ENCODE peak calls at places on chromosomes 5 and 9, in nine cellular contexts. I, J, X, V, K, Q, M, Z and R are unnamed samples.

GRCh38 chr5:109998208-109998607 is 308.5 kb downstream of the MAN2A1 start:
- DNase-seq in J (no peak), M (no peak), V (no peak), I (no peak), K (no peak), Q (peak), X (no peak), Z (no peak), R (no peak)

GRCh38 chr5:135553688-135554462 is 18.1 kb upstream of the NEUROG1 start:
- DNase-seq in Q (peak), Z (no peak), I (peak), V (no peak), X (peak), M (peak), K (no peak), J (peak), R (no peak)

GRCh38 chr5:90747175-90747574 is 188.6 kb downstream of the ADGRV1 start:
- DNase-seq in X (no peak), Q (no peak), V (no peak), M (peak), K (no peak), Z (no peak), I (peak), J (no peak), R (no peak)

GRCh38 chr9:10678790-10679189 is 66.0 kb upstream of the PTPRD start:
- DNase-seq in J (no peak), I (no peak), V (no peak), K (no peak), X (no peak), Z (no peak), Q (no peak), M (no peak), R (no peak)

GRCh38 chr5:136043551-136043950 is 14.8 kb downstream of the TGFBI start:
- DNase-seq in J (no peak), K (no peak), X (no peak), Q (no peak), V (no peak), M (no peak), Z (no peak), I (no peak), R (no peak)

GRCh38 chr5:134224905-134225779 is 731 bp downstream of the PPP2CA start:
- DNase-seq in K (no peak), I (no peak), M (peak), X (peak), Q (peak), J (peak), Z (no peak), V (peak), R (no peak)

GRCh38 chr5:89956838-89957237 is 452.7 kb downstream of the CETN3 start:
- DNase-seq in M (no peak), Q (no peak), X (no peak), K (no peak), I (no peak), V (no peak), J (no peak), Z (no peak), R (no peak)

GRCh38 chr9:136925414-136926153 is 19.0 kb downstream of the FBXW5 start:
- DNase-seq in M (no peak), Q (no peak), I (no peak), Z (no peak), K (no peak), J (no peak), V (no peak), X (no peak), R (no peak)

GRCh38 chr5:68303754-68304420 is 88.3 kb downstream of the PIK3R1 start:
- DNase-seq in Z (no peak), K (no peak), Q (no peak), M (no peak), V (no peak), J (no peak), I (no peak), X (no peak), R (no peak)

GRCh38 chr9:125444166-125444565 is 182.5 kb downstream of the GAPVD1 start:
- DNase-seq in M (no peak), V (no peak), Q (no peak), Z (no peak), I (no peak), J (no peak), K (no peak), X (no peak), R (no peak)

GRCh38 chr5:181088289-181088688 is 42.7 kb downstream of the OR2V1 start:
- DNase-seq in Z (no peak), Q (peak), X (no peak), J (peak), K (no peak), M (peak), I (peak), V (no peak), R (no peak)

GRCh38 chr9:137758067-137758466 is 119.5 kb upstream of the CACNA1B start:
- DNase-seq in K (no peak), I (no peak), Q (no peak), V (no peak), Z (no peak), M (no peak), X (no peak), J (no peak), R (no peak)

GRCh38 chr5:82354543-82354942 is 76.4 kb upstream of the RPS23 start:
- DNase-seq in Q (no peak), X (no peak), J (no peak), K (no peak), I (no peak), Z (no peak), M (no peak), V (no peak), R (no peak)

GRCh38 chr5:100647461-100648230 is 112.5 kb downstream of the FAM174A start:
- DNase-seq in M (peak), K (no peak), J (no peak), Z (no peak), X (no peak), Q (peak), V (no peak), I (no peak), R (no peak)

GRCh38 chr9:33950371-33950770 is 98.3 kb downstream of the UBAP2 start:
- DNase-seq in K (no peak), Z (no peak), V (no peak), J (no peak), I (no peak), X (no peak), Q (no peak), M (no peak), R (no peak)

GRCh38 chr9:112925058-112925641 is 34.5 kb upstream of the SLC46A2 start:
- DNase-seq in Q (peak), Z (no peak), K (no peak), M (peak), J (peak), V (peak), I (peak), X (peak), R (no peak)

GRCh38 chr5:154782812-154783592 is 27.8 kb downstream of the LARP1 start:
- DNase-seq in X (no peak), Z (no peak), V (no peak), M (no peak), K (no peak), I (no peak), J (no peak), Q (no peak), R (no peak)

GRCh38 chr9:120289990-120290925 is 289.7 kb downstream of the CDK5RAP2 start:
- DNase-seq in X (no peak), Q (no peak), I (no peak), V (peak), Z (no peak), K (no peak), J (no peak), M (no peak), R (no peak)

GRCh38 chr5:91277840-91278239 is 105.3 kb downstream of the ARRDC3 start:
- DNase-seq in K (no peak), V (no peak), I (peak), Z (no peak), Q (no peak), X (no peak), M (no peak), J (no peak), R (no peak)

GRCh38 chr9:112186695-112187094 is 11.6 kb upstream of the SUSD1 start:
- DNase-seq in M (no peak), Q (no peak), J (no peak), V (no peak), I (no peak), Z (no peak), K (no peak), X (no peak), R (no peak)

GRCh38 chr9:3936520-3937235 is 363.2 kb downstream of the GLIS3 start:
- DNase-seq in M (no peak), I (no peak), Q (no peak), X (no peak), V (peak), K (no peak), J (no peak), Z (no peak), R (no peak)

GRCh38 chr9:120583958-120584369 is 4.0 kb upstream of the CDK5RAP2 start:
- DNase-seq in K (peak), Z (peak), V (peak), X (peak), J (peak), Q (peak), I (peak), M (peak), R (no peak)

GRCh38 chr5:12413075-12413474 is 508.8 kb upstream of the CTNND2 start:
- DNase-seq in K (no peak), V (no peak), Z (no peak), M (no peak), Q (no peak), J (no peak), I (no peak), X (no peak), R (no peak)

GRCh38 chr9:35618854-35619799 is 914 bp upstream of the CD72 start:
- DNase-seq in Q (no peak), Z (peak), M (no peak), K (no peak), J (no peak), X (no peak), I (no peak), V (no peak), R (no peak)

DNA sequence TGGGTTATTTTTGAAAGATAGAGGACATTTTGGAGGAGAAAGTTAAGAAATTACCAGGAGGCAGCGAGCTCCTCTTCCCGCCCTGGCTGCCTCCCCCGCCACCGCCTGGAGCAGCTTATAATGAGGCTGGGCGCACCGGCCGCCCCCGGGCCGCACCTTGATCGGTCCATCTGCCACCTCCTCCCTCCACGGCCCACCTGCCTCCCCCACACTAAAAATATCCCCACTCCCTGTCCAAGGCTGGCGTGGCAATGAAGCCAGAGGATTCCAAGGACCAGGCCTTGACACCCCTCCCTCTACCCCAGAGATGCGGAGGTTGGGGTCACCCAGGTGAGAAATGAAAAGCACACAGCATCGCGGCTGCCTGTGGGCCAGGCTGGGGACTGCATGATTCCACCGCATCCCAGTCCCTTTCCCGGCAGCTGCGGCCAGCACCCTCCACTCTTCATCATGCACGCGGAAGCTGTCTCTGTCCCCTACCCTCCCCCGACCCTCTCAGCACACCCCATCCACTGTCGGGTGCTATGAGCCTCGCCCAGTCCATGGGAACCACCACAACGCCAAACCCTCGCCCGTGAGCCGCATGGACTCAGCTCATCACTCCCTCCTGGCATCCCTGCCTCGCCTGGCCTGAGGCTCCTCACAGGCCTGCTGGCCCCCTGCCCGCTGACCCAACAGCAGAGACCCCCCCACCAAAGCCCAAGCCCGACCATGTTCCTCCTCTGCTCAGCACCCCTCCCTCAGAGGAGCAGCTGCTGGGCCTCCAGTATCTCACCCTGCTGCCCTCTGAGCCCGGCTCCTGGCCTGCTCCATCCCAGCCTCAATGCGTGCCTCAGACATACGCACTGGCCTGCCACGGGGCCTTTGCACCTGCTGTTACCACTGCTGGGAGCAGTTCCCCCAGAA is 50.0 kb downstream of the SARDH start:
- DNase-seq in Q (no peak), K (no peak), M (no peak), J (no peak), I (no peak), Z (no peak), X (no peak), V (no peak), R (no peak)
- TF ChIP-seq REST in Q (no peak), K (no peak), M (no peak), J (no peak), I (no peak), Z (no peak), X (no peak), V (no peak), R (no peak)

GRCh38 chr5:59543826-59544442 is 349.6 kb downstream of the PDE4D start:
- DNase-seq in I (no peak), X (no peak), V (no peak), M (no peak), K (no peak), Q (peak), Z (no peak), J (peak), R (no peak)

GRCh38 chr5:59536875-59537274 is 356.7 kb downstream of the PDE4D start:
- DNase-seq in X (no peak), I (no peak), J (no peak), M (no peak), K (no peak), V (no peak), Q (no peak), Z (no peak), R (no peak)

GRCh38 chr5:59542841-59543825 is 350.4 kb downstream of the PDE4D start:
- DNase-seq in X (no peak), J (no peak), I (no peak), Z (no peak), M (no peak), V (peak), K (no peak), Q (no peak), R (no peak)

GRCh38 chr5:59538080-59538479 is 355.4 kb downstream of the PDE4D start:
- DNase-seq in K (no peak), I (no peak), J (no peak), X (no peak), V (no peak), M (no peak), Z (no peak), Q (no peak), R (no peak)

GRCh38 chr5:59540366-59540765 is 353.2 kb downstream of the PDE4D start:
- DNase-seq in V (no peak), I (no peak), Q (peak), M (no peak), J (no peak), K (no peak), X (no peak), Z (no peak), R (no peak)
- TF ChIP-seq REST in V (no peak), I (no peak), Q (no peak), M (no peak), J (no peak), K (no peak), X (no peak), Z (no peak), R (no peak)

DNA sequence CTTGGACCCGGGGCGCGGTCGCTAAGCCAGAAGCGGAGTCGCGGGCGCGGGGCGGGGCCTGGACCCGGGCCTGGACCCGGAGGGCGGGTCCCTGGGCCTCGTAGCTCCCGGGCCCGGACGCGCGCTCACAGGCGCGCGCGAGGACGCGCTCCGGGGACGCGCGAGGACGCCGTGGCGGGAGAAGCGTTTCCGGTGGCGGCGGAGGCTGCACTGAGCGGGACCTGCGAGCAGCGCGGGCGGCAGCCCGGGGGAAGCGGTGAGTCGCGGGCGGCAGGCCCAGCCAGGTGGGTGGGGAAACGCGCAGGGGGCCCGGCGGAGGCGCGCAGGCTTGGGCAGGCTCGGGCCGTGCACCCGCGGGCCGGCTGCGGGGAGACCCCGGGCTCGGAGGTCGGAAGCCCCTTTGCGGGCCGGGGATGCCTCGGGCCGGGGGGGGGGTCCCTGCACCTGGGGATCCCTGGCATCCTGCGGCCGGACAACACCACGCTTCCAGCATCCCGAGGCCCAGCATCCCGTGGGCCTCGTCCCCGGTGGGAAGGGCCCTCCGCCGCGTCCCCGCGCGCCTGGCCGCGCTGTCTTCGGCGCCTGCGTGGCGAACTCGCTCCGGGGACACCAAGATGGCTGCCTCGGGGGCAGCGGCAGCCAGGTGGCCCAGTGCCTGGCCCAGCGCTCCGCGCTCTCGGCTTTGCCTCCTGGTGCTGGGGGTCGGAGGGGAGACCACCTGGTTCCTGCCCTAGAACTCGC is at the start of gene SFXN1:
- DNase-seq in X (peak), Z (no peak), M (peak), V (peak), J (peak), K (peak), Q (peak), I (peak), R (no peak)
- TF ChIP-seq REST in X (no peak), Z (no peak), M (no peak), V (no peak), J (no peak), K (peak), Q (no peak), I (no peak), R (no peak)

GRCh38 chr5:31470608-31471007 is 61.3 kb downstream of the DROSHA start:
- DNase-seq in K (no peak), M (peak), I (no peak), Q (no peak), X (no peak), V (no peak), Z (no peak), J (no peak), R (no peak)
- TF ChIP-seq REST in K (no peak), M (no peak), I (no peak), Q (no peak), X (no peak), V (no peak), Z (no peak), J (no peak), R (no peak)

GRCh38 chr9:92196909-92197308 is 81.7 kb upstream of the SPTLC1 start:
- DNase-seq in J (no peak), V (no peak), I (no peak), Q (no peak), K (no peak), Z (no peak), M (no peak), X (peak), R (no peak)
- TF ChIP-seq REST in J (no peak), V (no peak), I (no peak), Q (no peak), K (no peak), Z (no peak), M (no peak), X (no peak), R (no peak)